ENCODE peak calls at places on chromosomes 4 and X, in five cellular contexts. L is KG1, Q is suprapubic skin, I is dorsolateral prefrontal cortex, A is transverse colon. G is an unnamed sample.

GRCh38 chrX:12065251-12065650 is 73.0 kb upstream of the FRMPD4 start:
- DNase-seq in L (no peak), Q (no peak), I (no peak), A (no peak), G (no peak)

GRCh38 chrX:9340619-9341304 is 124.1 kb upstream of the TBL1X start:
- DNase-seq in L (peak; percentile 24), Q (peak; percentile 69), I (no peak), A (peak; percentile 26), G (no peak)

GRCh38 chr4:168790898-168791297 is 219.2 kb downstream of the CBR4 start:
- DNase-seq in L (no peak), Q (no peak), I (no peak), A (no peak), G (no peak)

GRCh38 chr4:69800599-69800998 is 40.2 kb upstream of the SULT1B1 start:
- DNase-seq in L (no peak), Q (no peak), I (no peak), A (no peak), G (no peak)

GRCh38 chrX:53184836-53185235 is 40.2 kb downstream of the KDM5C start:
- DNase-seq in L (no peak), Q (no peak), I (no peak), A (no peak), G (no peak)

GRCh38 chr4:14827111-14827510 is 175.2 kb upstream of the CPEB2 start:
- DNase-seq in L (no peak), Q (no peak), I (no peak), A (no peak), G (no peak)

GRCh38 chr4:4461850-4462249 is 74.9 kb downstream of the NSG1 start:
- DNase-seq in L (no peak), Q (no peak), I (no peak), A (peak; percentile 19), G (peak; percentile 83)

GRCh38 chr4:121053601-121054143 is 18.7 kb downstream of the NDNF start:
- DNase-seq in L (no peak), Q (no peak), I (no peak), A (peak; percentile 70), G (no peak)

GRCh38 chr4:82758701-82759685 is 39.6 kb downstream of the SCD5 start:
- DNase-seq in L (no peak), Q (no peak), I (peak; percentile 69), A (no peak), G (no peak)

GRCh38 chr4:134906404-134907023 is 704.9 kb upstream of the PABPC4L start:
- DNase-seq in L (no peak), Q (no peak), I (no peak), A (no peak), G (no peak)

GRCh38 chr4:74531952-74532794 is 87.2 kb downstream of the AREG start:
- DNase-seq in L (peak; percentile 31), Q (no peak), I (no peak), A (no peak), G (no peak)

GRCh38 chrX:84259868-84260267 is 71.9 kb upstream of the RPS6KA6 start:
- DNase-seq in L (no peak), Q (no peak), I (no peak), A (no peak), G (no peak)

GRCh38 chr4:21304061-21304541 is 603.8 kb downstream of the PACRGL start:
- DNase-seq in L (no peak), Q (no peak), I (peak; percentile 51), A (no peak), G (no peak)

GRCh38 chrX:47483310-47484268 is 567 bp upstream of the ZNF41 start:
- DNase-seq in L (peak; percentile 6), Q (no peak), I (no peak), A (peak; percentile 16), G (no peak)

GRCh38 chr4:17780461-17781071 is 855 bp downstream of the FAM184B start:
- DNase-seq in L (no peak), Q (no peak), I (no peak), A (no peak), G (no peak)

GRCh38 chr4:101259876-101260275 is 87.5 kb downstream of the PPP3CA start:
- DNase-seq in L (no peak), Q (no peak), I (no peak), A (no peak), G (no peak)

GRCh38 chr4:94339779-94340178 is 2.9 kb downstream of the HPGDS start:
- DNase-seq in L (peak; percentile 24), Q (no peak), I (no peak), A (no peak), G (no peak)